ENCODE peak calls at places on chromosomes 6 and 20, in four cellular contexts. S is endothelial cell of umbilical vein; I is CD8-positive, alpha-beta T cell; Y is SJSA1. P is an unnamed sample.

GRCh38 chr6:16239798-16240123 is 1.4 kb downstream of the GMPR start:
- DNase-seq in S (no peak), I (no peak), Y (no peak), P (no peak)

GRCh38 chr6:158517581-158517980 is 42.3 kb upstream of the TMEM181 start:
- DNase-seq in S (no peak), Y (no peak), I (no peak), P (no peak)

GRCh38 chr6:145480024-145480423 is 255.3 kb downstream of the EPM2A start:
- DNase-seq in Y (no peak), S (no peak), I (no peak), P (no peak)

GRCh38 chr6:42974919-42975505 is 4.0 kb downstream of the PEX6 start:
- DNase-seq in S (no peak), Y (no peak), I (no peak), P (no peak)

GRCh38 chr6:130993292-130993765 is 69.7 kb downstream of the EPB41L2 start:
- DNase-seq in S (peak; percentile 32), Y (no peak), I (no peak), P (no peak)

GRCh38 chr20:33319986-33320385 is 37.0 kb downstream of the BPIFB1 start:
- DNase-seq in Y (no peak), I (no peak), S (no peak), P (no peak)

GRCh38 chr20:59994697-59995122 is 36.5 kb downstream of the CDH26 start:
- DNase-seq in S (no peak), Y (no peak), I (no peak), P (no peak)

GRCh38 chr6:163745566-163746400 is 331.3 kb downstream of the QKI start:
- DNase-seq in I (no peak), S (peak; percentile 10), Y (peak; percentile 96), P (no peak)

GRCh38 chr20:51549474-51549873 is 7.0 kb upstream of the NFATC2 start:
- DNase-seq in I (no peak), Y (no peak), S (no peak), P (no peak)

GRCh38 chr6:82298012-82298411 is 50.5 kb upstream of the IBTK start:
- DNase-seq in Y (no peak), S (no peak), I (no peak), P (no peak)

GRCh38 chr6:2072450-2072849 is 173.0 kb downstream of the GMDS start:
- DNase-seq in Y (no peak), S (no peak), I (no peak), P (no peak)

GRCh38 chr20:48767269-48767960 is 60.4 kb downstream of the PREX1 start:
- DNase-seq in I (no peak), S (no peak), Y (no peak), P (no peak)

GRCh38 chr20:60345106-60345505 is 386.9 kb downstream of the CDH26 start:
- DNase-seq in Y (no peak), I (no peak), S (no peak), P (no peak)

GRCh38 chr6:102075539-102075938 is 682.0 kb downstream of the GRIK2 start:
- DNase-seq in S (no peak), I (no peak), Y (no peak), P (no peak)

GRCh38 chr20:63705232-63706026 is 2.3 kb downstream of the ARFRP1 start:
- DNase-seq in Y (no peak), I (no peak), S (no peak), P (no peak)

GRCh38 chr6:170049641-170050491 is 241.0 kb downstream of the DLL1 start:
- DNase-seq in S (no peak), Y (no peak), I (no peak), P (no peak)

GRCh38 chr6:44782198-44782597 is 394.7 kb downstream of the CDC5L start:
- DNase-seq in Y (no peak), I (no peak), S (no peak), P (no peak)

GRCh38 chr6:112979830-112980229 is 632.7 kb downstream of the RFPL4B start:
- DNase-seq in I (no peak), S (peak; percentile 74), Y (peak; percentile 23), P (no peak)

GRCh38 chr6:36280467-36280866 is 10.6 kb downstream of the PNPLA1 start:
- DNase-seq in I (no peak), Y (no peak), S (no peak), P (no peak)

GRCh38 chr6:27287751-27288135 is 24.3 kb downstream of the POM121L2 start:
- DNase-seq in S (no peak), I (no peak), Y (no peak), P (no peak)

GRCh38 chr6:27293436-27294152 is 18.5 kb downstream of the POM121L2 start:
- DNase-seq in S (no peak), Y (no peak), I (no peak), P (no peak)

GRCh38 chr6:27288136-27289044 is 23.7 kb downstream of the POM121L2 start:
- DNase-seq in I (no peak), Y (no peak), S (no peak), P (no peak)

GRCh38 chr6:27290850-27291208 is 21.2 kb downstream of the POM121L2 start:
- DNase-seq in I (no peak), Y (no peak), S (no peak), P (no peak)

GRCh38 chr6:27290065-27290849 is 21.8 kb downstream of the POM121L2 start:
- DNase-seq in I (no peak), S (no peak), Y (no peak), P (no peak)
- H3K4me3 ChIP-seq in I (no peak overlapping the region), S (no peak overlapping the region), Y (no peak overlapping the region), P (no peak overlapping the region)

GRCh38 chr6:18259675-18260447 is 4.5 kb downstream of the DEK start:
- DNase-seq in I (no peak), S (no peak), Y (no peak), P (no peak)
- H3K4me3 ChIP-seq in I (no peak overlapping the region), S (no peak overlapping the region), Y (no peak overlapping the region), P (no peak overlapping the region)

GRCh38 chr6:151682251-151682650 is 125.2 kb upstream of the ESR1 start:
- DNase-seq in Y (no peak), I (no peak), S (no peak), P (no peak)

GRCh38 chr6:151679941-151680340 is 127.5 kb upstream of the ESR1 start:
- DNase-seq in I (no peak), Y (no peak), S (no peak), P (no peak)

GRCh38 chr6:151681426-151682059 is 125.9 kb upstream of the ESR1 start:
- DNase-seq in Y (no peak), I (no peak), S (no peak), P (no peak)

GRCh38 chr6:151679081-151679480 is 128.4 kb upstream of the ESR1 start:
- DNase-seq in Y (no peak), I (no peak), S (no peak), P (no peak)

DNA sequence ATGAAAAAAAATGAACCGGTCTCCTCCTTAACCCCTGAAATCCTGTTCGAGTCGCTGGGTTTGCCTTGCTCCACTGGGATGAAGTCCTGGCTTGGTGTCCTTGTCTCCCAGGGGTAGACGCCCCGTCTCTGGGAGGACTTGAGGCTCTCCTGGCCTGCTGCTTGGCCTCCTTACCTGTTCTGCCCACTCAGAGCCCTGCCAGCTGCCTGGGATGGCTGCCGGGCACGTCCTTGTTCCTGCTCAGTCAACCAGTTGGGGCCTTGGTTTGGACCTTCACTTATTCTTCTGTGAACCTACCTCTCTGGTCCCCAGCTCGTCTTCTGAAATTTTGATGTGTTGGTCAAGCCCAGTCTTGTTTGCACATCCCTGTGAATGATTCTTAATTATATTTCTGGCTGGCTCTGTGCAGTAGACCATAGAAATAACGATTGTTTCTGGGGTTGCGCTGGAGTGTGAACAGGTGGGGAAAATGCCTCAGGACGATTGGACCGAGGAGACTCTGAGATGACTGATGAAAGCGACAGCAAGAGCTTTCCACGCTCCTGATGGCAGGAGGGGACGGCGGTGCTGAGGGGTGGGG is 126.5 kb upstream of the ESR1 start:
- DNase-seq in I (no peak), Y (no peak), S (no peak), P (no peak)
- H3K4me3 ChIP-seq in I (no peak overlapping the region), Y (no peak overlapping the region), S (no peak overlapping the region), P (no peak overlapping the region)

GRCh38 chr6:33505544-33506330 is 51.4 kb downstream of the ZBTB9 start:
- DNase-seq in Y (no peak), I (no peak), S (no peak), P (no peak)

GRCh38 chr6:33504486-33504885 is 50.1 kb downstream of the ZBTB9 start:
- DNase-seq in S (no peak), Y (no peak), I (no peak), P (no peak)

GRCh38 chr6:33507261-33507660 is 52.9 kb downstream of the ZBTB9 start:
- DNase-seq in Y (no peak), I (no peak), S (no peak), P (no peak)

GRCh38 chr6:33513213-33513612 is 58.8 kb downstream of the ZBTB9 start:
- DNase-seq in I (no peak), S (no peak), Y (no peak), P (no peak)

DNA sequence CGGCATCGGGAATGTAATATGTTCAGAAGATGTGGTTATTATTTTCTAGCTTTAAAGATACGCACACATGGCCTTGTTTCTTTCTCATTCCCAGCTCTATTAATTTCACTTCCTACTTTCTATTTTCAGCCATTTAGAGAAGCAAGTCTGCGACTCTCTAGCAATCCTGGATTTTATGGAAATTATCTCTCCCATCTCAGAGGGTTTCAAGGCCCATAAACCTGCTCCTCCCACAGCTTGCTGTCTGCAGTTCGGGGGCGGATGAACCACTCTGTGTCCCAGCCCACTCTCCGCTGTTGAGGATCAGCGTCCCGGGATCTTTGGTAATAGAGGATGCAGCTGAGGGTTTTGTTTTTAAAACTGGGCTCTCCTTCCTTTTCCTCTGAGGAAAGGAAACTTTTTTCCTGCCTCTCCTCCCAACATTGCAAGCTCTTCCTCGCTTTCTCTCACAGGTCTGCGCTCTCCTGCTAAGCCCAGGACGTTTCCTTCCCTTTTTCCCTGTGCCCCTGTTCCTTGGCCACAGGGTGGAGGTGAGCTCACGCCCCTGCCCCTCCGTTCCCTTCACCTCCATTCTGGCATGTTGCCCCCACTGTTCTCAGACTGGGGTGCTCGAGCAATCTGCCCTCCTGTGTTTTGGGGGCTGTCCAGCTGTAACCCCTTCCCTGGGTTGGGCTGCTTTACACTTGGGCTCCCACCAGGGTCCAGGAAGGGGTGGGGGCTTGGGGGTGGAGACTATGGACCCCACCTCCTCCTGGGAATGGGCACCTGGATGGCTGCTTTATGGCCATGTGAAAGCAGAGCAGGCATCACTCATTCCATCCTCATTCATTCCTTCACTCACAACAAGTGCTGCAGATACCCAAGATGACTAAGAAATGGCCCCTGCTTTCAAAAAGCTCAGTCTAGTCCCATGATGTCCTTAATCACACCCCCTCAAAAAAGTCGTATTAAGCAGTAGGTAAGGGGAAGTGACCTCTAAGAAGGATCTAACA is 54.9 kb downstream of the ZBTB9 start:
- DNase-seq in Y (no peak), S (peak; percentile 8), I (no peak), P (no peak)
- H3K4me3 ChIP-seq in Y (no peak overlapping the region), S (no peak overlapping the region), I (no peak overlapping the region), P (no peak overlapping the region)

GRCh38 chr6:80528115-80528514 is 421.6 kb downstream of the BCKDHB start:
- DNase-seq in I (no peak), Y (no peak), S (no peak), P (no peak)
- H3K4me3 ChIP-seq in I (no peak overlapping the region), Y (no peak overlapping the region), S (no peak overlapping the region), P (no peak overlapping the region)

GRCh38 chr6:137493218-137494038 is 766 bp downstream of the OLIG3 start:
- DNase-seq in I (no peak), S (no peak), Y (no peak), P (no peak)
- H3K4me3 ChIP-seq in I (peak overlapping the region; percentile 7), S (no peak overlapping the region), Y (no peak overlapping the region), P (no peak overlapping the region)

P was measured in Jurkat, Clone E6-1.